ENCODE peak calls at places on chromosomes 3 and 15, in ten cellular contexts. I is A172; Z is M059J; N is left colon; U is activated CD8-positive, alpha-beta T cell treated with anti-CD3 and anti-CD28 coated beads for 36 hours; B is lower leg skin; G is cardiac muscle cell; O is dorsolateral prefrontal cortex; H is WERI-Rb-1; M is T follicular helper cell. J is an unnamed sample.

GRCh38 chr3:25855281-25855680 is 65.4 kb downstream of the OXSM start:
- DNase-seq in I (no peak), B (no peak), M (no peak), Z (no peak), N (no peak), G (peak), U (no peak), O (no peak), H (no peak), J (no peak)

GRCh38 chr3:16455001-16455400 is 58.5 kb downstream of the RFTN1 start:
- DNase-seq in Z (no peak), N (no peak), I (no peak), O (no peak), H (no peak), B (no peak), U (no peak), M (no peak), G (no peak), J (no peak)

GRCh38 chr3:188212308-188212969 is 58.5 kb downstream of the LPP start:
- DNase-seq in O (no peak), U (no peak), Z (peak), M (no peak), N (no peak), I (peak), B (no peak), H (no peak), G (peak), J (no peak)

GRCh38 chr3:71360694-71361093 is 222.8 kb downstream of the FOXP1 start:
- DNase-seq in H (no peak), M (no peak), N (no peak), U (no peak), Z (no peak), O (no peak), B (no peak), I (no peak), G (no peak), J (no peak)

GRCh38 chr3:14286887-14287496 is 108.4 kb downstream of the LSM3 start:
- DNase-seq in H (no peak), Z (no peak), I (no peak), M (no peak), U (no peak), G (no peak), O (no peak), N (no peak), B (no peak), J (no peak)

GRCh38 chr3:59566481-59566975 is 516.7 kb upstream of the CFAP20DC start:
- DNase-seq in I (no peak), G (no peak), U (peak), N (no peak), H (peak), O (no peak), M (no peak), Z (no peak), B (no peak), J (no peak)

GRCh38 chr15:47991376-47991775 is 129.4 kb upstream of the SLC24A5 start:
- DNase-seq in B (no peak), G (peak), I (no peak), N (no peak), Z (peak), O (no peak), M (no peak), H (no peak), U (no peak), J (no peak)

GRCh38 chr3:160806686-160807085 is 50.7 kb downstream of the PPM1L start:
- DNase-seq in O (no peak), I (no peak), Z (no peak), U (no peak), H (no peak), M (no peak), B (no peak), N (no peak), G (no peak), J (no peak)

GRCh38 chr3:43445820-43446219 is 159.5 kb downstream of the SNRK start:
- DNase-seq in B (no peak), G (no peak), O (no peak), I (no peak), U (no peak), M (no peak), N (no peak), Z (no peak), H (no peak), J (no peak)

GRCh38 chr3:142210608-142211007 is 14.8 kb downstream of the GK5 start:
- DNase-seq in O (no peak), I (peak), U (no peak), H (no peak), Z (peak), G (peak), B (no peak), N (no peak), M (no peak), J (no peak)

GRCh38 chr15:56739964-56740640 is 6.8 kb upstream of the ZNF280D start:
- DNase-seq in O (no peak), B (no peak), N (no peak), Z (no peak), I (peak), H (no peak), U (peak), M (no peak), G (no peak), J (no peak)

GRCh38 chr15:101266787-101267186 is 10.5 kb downstream of the SELENOS start:
- DNase-seq in G (no peak), N (no peak), U (no peak), M (no peak), B (no peak), H (no peak), I (no peak), O (no peak), Z (no peak), J (no peak)

GRCh38 chr3:140015741-140016140 is 80.8 kb downstream of the CLSTN2 start:
- DNase-seq in Z (no peak), O (no peak), H (no peak), M (no peak), B (no peak), N (no peak), I (no peak), G (no peak), U (no peak), J (no peak)

GRCh38 chr3:189038773-189039720 is 132.7 kb upstream of the TPRG1 start:
- DNase-seq in H (no peak), B (no peak), N (no peak), Z (no peak), M (no peak), G (no peak), O (no peak), I (no peak), U (peak), J (no peak)

GRCh38 chr15:83210619-83211018 is 3.0 kb upstream of the HDGFL3 start:
- DNase-seq in O (no peak), N (no peak), M (no peak), I (peak), G (peak), Z (peak), B (no peak), H (peak), U (no peak), J (no peak)

GRCh38 chr15:65836665-65837064 is 32.6 kb upstream of the RAB11A start:
- DNase-seq in B (no peak), O (no peak), G (no peak), H (no peak), N (no peak), Z (no peak), I (no peak), U (no peak), M (no peak), J (no peak)

GRCh38 chr3:57100046-57100695 is 39.7 kb downstream of the SPATA12 start:
- DNase-seq in U (peak), G (peak), I (peak), B (peak), N (peak), M (peak), O (peak), H (peak), Z (peak), J (no peak)

GRCh38 chr15:89119489-89120478 is 31.5 kb downstream of the ABHD2 start:
- DNase-seq in H (no peak), I (no peak), O (no peak), Z (no peak), M (no peak), G (peak), B (no peak), U (no peak), N (no peak), J (no peak)

GRCh38 chr15:55197362-55197705 is 593 bp upstream of the RSL24D1 start:
- DNase-seq in G (no peak), Z (no peak), U (no peak), M (no peak), H (no peak), I (no peak), O (no peak), B (no peak), N (no peak), J (no peak)

GRCh38 chr3:48465237-48465530 is 18.6 kb downstream of the ATRIP start:
- DNase-seq in N (no peak), U (no peak), I (no peak), H (no peak), B (no peak), Z (no peak), G (no peak), O (no peak), M (no peak), J (no peak)

GRCh38 chr3:195897853-195898415 is 10.4 kb downstream of the TNK2 start:
- DNase-seq in O (no peak), B (no peak), Z (peak), N (no peak), M (no peak), U (no peak), G (no peak), I (peak), H (peak), J (no peak)

GRCh38 chr3:8460815-8461482 is 40.7 kb upstream of the LMCD1 start:
- DNase-seq in O (no peak), I (peak), H (no peak), G (peak), M (no peak), B (no peak), Z (peak), U (no peak), N (no peak), J (no peak)

GRCh38 chr3:15558581-15558980 is 37.1 kb upstream of the COLQ start:
- DNase-seq in Z (no peak), M (no peak), I (no peak), U (no peak), O (no peak), B (no peak), H (no peak), N (no peak), G (no peak), J (no peak)

GRCh38 chr3:195062866-195063540 is 208.0 kb downstream of the XXYLT1 start:
- DNase-seq in N (no peak), O (no peak), M (no peak), H (no peak), Z (no peak), G (no peak), U (no peak), I (no peak), B (no peak), J (no peak)

GRCh38 chr3:127490271-127491023 is 100.1 kb downstream of the TPRA1 start:
- DNase-seq in G (no peak), I (no peak), U (no peak), N (no peak), Z (no peak), H (no peak), M (no peak), B (no peak), O (no peak), J (peak)

GRCh38 chr3:129031476-129032215 is 28.9 kb upstream of the GP9 start:
- DNase-seq in H (no peak), M (no peak), Z (no peak), N (no peak), I (no peak), B (no peak), G (no peak), O (no peak), U (no peak), J (peak)